ENCODE peak calls at places on chromosome 12, in four cellular contexts. E is nephron progenitor cell, B is body of pancreas, Q is thoracic aorta. W is an unnamed sample.

GRCh38 chr12:106673151-106673550 is 90.3 kb downstream of the RFX4 start:
- DNase-seq in E (peak; percentile 10), B (peak; percentile 6), Q (no peak), W (no peak)

GRCh38 chr12:113140706-113141105 is 5.1 kb upstream of the RASAL1 start:
- DNase-seq in E (no peak), Q (no peak), B (no peak), W (no peak)

GRCh38 chr12:57766464-57767311 is at the start of gene CYP27B1:
- DNase-seq in Q (no peak), B (peak; percentile 37), E (peak; percentile 23), W (no peak)

GRCh38 chr12:111418594-111418880 is 12.8 kb downstream of the SH2B3 start:
- DNase-seq in B (no peak), E (no peak), Q (no peak), W (no peak)

GRCh38 chr12:103647267-103647666 is 60.2 kb downstream of the STAB2 start:
- DNase-seq in E (no peak), B (no peak), Q (no peak), W (no peak)

GRCh38 chr12:130342442-130342841 is 4.8 kb downstream of the PIWIL1 start:
- DNase-seq in Q (no peak), B (no peak), E (no peak), W (no peak)

GRCh38 chr12:132385923-132386751 is 56.7 kb upstream of the GALNT9 start:
- DNase-seq in E (no peak), B (peak; percentile 3), Q (no peak), W (no peak)

GRCh38 chr12:7678744-7679143 is 13.0 kb upstream of the APOBEC1 start:
- DNase-seq in E (no peak), Q (no peak), B (no peak), W (no peak)

GRCh38 chr12:75526655-75527511 is 15.5 kb upstream of the KRR1 start:
- DNase-seq in E (peak; percentile 21), B (no peak), Q (no peak), W (no peak)

GRCh38 chr12:43102506-43103269 is 449.3 kb downstream of the ADAMTS20 start:
- DNase-seq in E (no peak), B (no peak), Q (no peak), W (no peak)

GRCh38 chr12:130646690-130647089 is 69.4 kb downstream of the RIMBP2 start:
- DNase-seq in E (no peak), B (no peak), Q (no peak), W (no peak)

GRCh38 chr12:18153826-18154225 is 63.8 kb upstream of the RERGL start:
- DNase-seq in B (no peak), E (no peak), Q (no peak), W (no peak)

GRCh38 chr12:78403681-78404080 is 460.9 kb upstream of the SYT1 start:
- DNase-seq in Q (no peak), B (no peak), E (no peak), W (no peak)

GRCh38 chr12:106066726-106067325 is 71.9 kb downstream of the NUAK1 start:
- DNase-seq in E (no peak), B (no peak), Q (no peak), W (no peak)

GRCh38 chr12:75774309-75775052 is 257.1 kb downstream of the PHLDA1 start:
- DNase-seq in Q (no peak), E (no peak), B (no peak), W (no peak)

GRCh38 chr12:115349711-115350110 is 665.7 kb upstream of the TBX3 start:
- DNase-seq in E (no peak), B (no peak), Q (no peak), W (no peak)

GRCh38 chr12:51062631-51063397 is 14.7 kb downstream of the LETMD1 start:
- DNase-seq in B (no peak), Q (no peak), E (no peak), W (no peak)

GRCh38 chr12:108787539-108787938 is 56.2 kb upstream of the CORO1C start:
- DNase-seq in E (no peak), Q (no peak), B (no peak), W (no peak)

GRCh38 chr12:102300824-102301461 is 103.3 kb upstream of the PMCH start:
- DNase-seq in E (no peak), Q (no peak), B (peak; percentile 49), W (no peak)

GRCh38 chr12:92362785-92363184 is 217.1 kb upstream of the BTG1 start:
- DNase-seq in Q (no peak), B (no peak), E (no peak), W (no peak)

GRCh38 chr12:77161944-77162343 is 96.6 kb upstream of the E2F7 start:
- DNase-seq in Q (no peak), E (no peak), B (no peak), W (no peak)

GRCh38 chr12:47870175-47870781 is 34.5 kb downstream of the VDR start:
- DNase-seq in E (peak; percentile 36), B (peak; percentile 44), Q (peak; percentile 18), W (no peak)

GRCh38 chr12:81070846-81071245 is 7.0 kb upstream of the ACSS3 start:
- DNase-seq in Q (no peak), B (no peak), E (no peak), W (no peak)

GRCh38 chr12:51183816-51184215 is 10.9 kb upstream of the TFCP2 start:
- DNase-seq in B (peak; percentile 96), Q (no peak), E (no peak), W (no peak)

GRCh38 chr12:73726881-73727280 is 810.8 kb upstream of the ATXN7L3B start:
- DNase-seq in E (no peak), B (no peak), Q (no peak), W (no peak)

GRCh38 chr12:94079965-94080683 is 68.3 kb upstream of the PLXNC1 start:
- DNase-seq in B (no peak), Q (no peak), E (no peak), W (no peak)

DNA sequence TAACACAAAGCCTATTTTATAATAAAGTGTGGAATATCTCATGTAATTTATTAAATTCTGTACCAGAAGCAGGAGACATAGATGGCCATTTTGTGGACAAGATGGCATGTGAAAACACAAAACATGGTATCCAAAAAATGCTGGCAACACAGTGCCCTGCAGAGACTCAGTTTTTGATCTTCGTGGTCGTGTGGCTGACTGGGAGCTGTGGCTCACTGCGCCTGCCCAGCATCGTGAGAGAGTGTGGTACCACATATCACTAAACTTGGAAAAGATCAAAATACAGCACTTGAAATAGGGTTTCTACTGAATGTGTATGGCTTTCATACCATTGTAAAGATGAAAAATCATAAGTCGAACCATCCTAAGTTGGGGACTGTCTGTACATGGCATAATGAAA is 43.0 kb upstream of the MANSC4 start:
- DNase-seq in B (no peak), E (no peak), Q (no peak), W (no peak)
- TF ChIP-seq CTCF in B (no peak), E (no peak), Q (no peak), W (no peak)

GRCh38 chr12:52584156-52584682 is 10.6 kb upstream of the KRT74 start:
- DNase-seq in B (no peak), Q (no peak), E (no peak), W (no peak)

GRCh38 chr12:52590021-52590420 is 11.2 kb downstream of the KRT72 start:
- DNase-seq in E (no peak), Q (no peak), B (no peak), W (no peak)

GRCh38 chr12:52585951-52586350 is 12.3 kb upstream of the KRT74 start:
- DNase-seq in B (no peak), E (no peak), Q (no peak), W (no peak)

GRCh38 chr12:52585001-52585400 is 11.4 kb upstream of the KRT74 start:
- DNase-seq in B (no peak), E (no peak), Q (no peak), W (no peak)

DNA sequence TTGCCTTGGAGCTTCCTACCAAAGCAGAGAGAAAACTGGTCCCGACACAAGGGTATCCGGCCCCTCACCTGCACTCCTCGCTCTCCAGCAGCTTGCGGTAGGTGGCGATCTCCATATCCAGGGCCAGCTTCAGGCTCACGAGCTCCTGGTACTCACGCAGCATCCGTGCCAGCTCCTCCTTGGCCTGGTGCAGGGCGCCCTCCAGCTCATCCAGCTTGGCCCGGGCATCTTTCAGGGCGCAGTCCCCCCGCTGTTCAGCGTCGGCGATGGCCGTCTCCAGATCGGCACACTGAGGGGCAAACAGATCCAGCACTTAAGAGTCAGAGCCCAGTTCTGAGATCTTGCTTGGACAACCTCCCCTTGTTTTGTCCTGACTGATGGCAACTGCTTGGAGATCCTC is 13.7 kb downstream of the KRT72 start:
- DNase-seq in Q (no peak), B (no peak), E (no peak), W (no peak)
- TF ChIP-seq CTCF in Q (no peak), B (no peak), E (no peak), W (no peak)

GRCh38 chr12:3083241-3083921 is 6.2 kb downstream of the TSPAN9 start:
- DNase-seq in B (no peak), E (no peak), Q (no peak), W (no peak)

GRCh38 chr12:3083949-3084348 is 6.8 kb downstream of the TSPAN9 start:
- DNase-seq in E (no peak), Q (no peak), B (no peak), W (no peak)

GRCh38 chr12:3084742-3085141 is 7.6 kb downstream of the TSPAN9 start:
- DNase-seq in E (peak; percentile 36), B (no peak), Q (no peak), W (no peak)

GRCh38 chr12:3078086-3078820 is 1.1 kb downstream of the TSPAN9 start:
- DNase-seq in E (no peak), B (no peak), Q (no peak), W (no peak)

GRCh38 chr12:3081886-3082285 is 4.7 kb downstream of the TSPAN9 start:
- DNase-seq in B (no peak), E (no peak), Q (no peak), W (no peak)
- TF ChIP-seq CTCF in B (no peak), E (no peak), Q (no peak), W (no peak)

GRCh38 chr12:123936956-123937706 is 35.5 kb downstream of the CCDC92 start:
- DNase-seq in Q (no peak), E (no peak), B (no peak), W (no peak)

GRCh38 chr12:123940627-123940966 is 32.0 kb downstream of the CCDC92 start:
- DNase-seq in E (no peak), Q (no peak), B (no peak), W (no peak)

GRCh38 chr12:123939716-123940626 is 32.7 kb downstream of the CCDC92 start:
- DNase-seq in B (no peak), E (no peak), Q (no peak), W (no peak)

GRCh38 chr12:123937707-123938600 is 34.7 kb downstream of the CCDC92 start:
- DNase-seq in Q (no peak), B (no peak), E (no peak), W (no peak)

GRCh38 chr12:123938679-123939480 is 33.8 kb downstream of the CCDC92 start:
- DNase-seq in B (no peak), E (peak; percentile 35), Q (no peak), W (no peak)
- TF ChIP-seq CTCF in B (no peak), E (peak; percentile 47), Q (no peak), W (no peak)

W was measured in omental fat pad.